ENCODE peak calls at places on chromosomes 13 and 19, in four cellular contexts. W is left lung, L is AG09319, J is fibroblast of pulmonary artery. U is an unnamed sample.

GRCh38 chr19:12792048-12792852 is 964 bp downstream of the JUNB start:
- DNase-seq in L (no peak), J (peak; percentile 60), W (peak; percentile 95), U (peak; percentile 62)

GRCh38 chr19:38043649-38044144 is 136.7 kb downstream of the SIPA1L3 start:
- DNase-seq in W (no peak), L (no peak), J (no peak), U (no peak)

GRCh38 chr19:18796239-18796638 is 5.1 kb upstream of the COMP start:
- DNase-seq in J (no peak), W (no peak), L (no peak), U (no peak)

GRCh38 chr19:50567052-50567841 is 988 bp downstream of the LRRC4B start:
- DNase-seq in W (peak; percentile 34), J (no peak), L (no peak), U (peak; percentile 20)

GRCh38 chr13:23679214-23679613 is 109.0 kb downstream of the TNFRSF19 start:
- DNase-seq in W (no peak), J (peak; percentile 77), L (peak; percentile 36), U (no peak)

GRCh38 chr19:33124207-33125098 is 7.5 kb upstream of the WDR88 start:
- DNase-seq in W (peak; percentile 15), L (no peak), J (no peak), U (no peak)

GRCh38 chr19:18294467-18294864 is 13.0 kb upstream of the JUND start:
- DNase-seq in J (no peak), L (no peak), W (peak; percentile 83), U (no peak)

GRCh38 chr13:74444877-74445479 is 310.8 kb upstream of the KLF12 start:
- DNase-seq in L (no peak), W (no peak), J (no peak), U (no peak)

GRCh38 chr13:84645196-84646071 is 763.2 kb upstream of the SLITRK1 start:
- DNase-seq in W (no peak), J (peak; percentile 37), L (peak; percentile 34), U (no peak)

GRCh38 chr13:71524245-71525002 is 342.6 kb downstream of the DACH1 start:
- DNase-seq in L (no peak), J (no peak), W (no peak), U (no peak)

GRCh38 chr19:43596842-43597461 is 557 bp downstream of the ZNF576 start:
- DNase-seq in L (no peak), W (no peak), J (no peak), U (no peak)

GRCh38 chr19:40165362-40165937 is 25.8 kb upstream of the MAP3K10 start:
- DNase-seq in J (peak; percentile 49), L (no peak), W (peak; percentile 81), U (peak; percentile 82)

GRCh38 chr19:4009990-4010807 is 2.7 kb downstream of the PIAS4 start:
- DNase-seq in L (no peak), W (no peak), J (no peak), U (no peak)

GRCh38 chr13:83975668-83976165 is 93.4 kb upstream of the SLITRK1 start:
- DNase-seq in W (no peak), J (no peak), L (no peak), U (no peak)

GRCh38 chr19:8396563-8397203 is 6.5 kb downstream of the RAB11B start:
- DNase-seq in W (peak; percentile 88), J (peak; percentile 69), L (no peak), U (peak; percentile 85)

GRCh38 chr13:57045816-57046691 is 94.7 kb upstream of the PRR20A start:
- DNase-seq in W (no peak), L (no peak), J (peak; percentile 50), U (no peak)

GRCh38 chr19:12779162-12779993 is 4.0 kb upstream of the HOOK2 start:
- DNase-seq in J (peak; percentile 95), L (peak; percentile 49), W (no peak), U (no peak)

GRCh38 chr19:14363203-14364097 is 17.8 kb upstream of the ADGRE5 start:
- DNase-seq in L (no peak), J (peak; percentile 93), W (peak; percentile 93), U (no peak)

GRCh38 chr19:17526922-17527321 is 15.5 kb downstream of the PGLS start:
- DNase-seq in J (no peak), W (no peak), L (no peak), U (peak; percentile 79)

GRCh38 chr19:11673608-11674041 is 65.1 kb downstream of the ZNF823 start:
- DNase-seq in W (no peak), L (no peak), J (peak; percentile 75), U (peak; percentile 42)

GRCh38 chr13:51823351-51823750 is 19.4 kb upstream of the DHRS12 start:
- DNase-seq in L (no peak), W (no peak), J (no peak), U (no peak)

GRCh38 chr19:1101337-1101698 is 2.5 kb upstream of the GPX4 start:
- DNase-seq in J (no peak), L (no peak), W (no peak), U (no peak)

GRCh38 chr19:58559275-58560006 is 1.0 kb upstream of the UBE2M start:
- DNase-seq in J (peak; percentile 92), W (peak; percentile 95), L (peak; percentile 82), U (peak; percentile 91)

GRCh38 chr13:113860051-113860471 is 3.8 kb downstream of the GAS6 start:
- DNase-seq in J (no peak), W (no peak), L (no peak), U (no peak)

DNA sequence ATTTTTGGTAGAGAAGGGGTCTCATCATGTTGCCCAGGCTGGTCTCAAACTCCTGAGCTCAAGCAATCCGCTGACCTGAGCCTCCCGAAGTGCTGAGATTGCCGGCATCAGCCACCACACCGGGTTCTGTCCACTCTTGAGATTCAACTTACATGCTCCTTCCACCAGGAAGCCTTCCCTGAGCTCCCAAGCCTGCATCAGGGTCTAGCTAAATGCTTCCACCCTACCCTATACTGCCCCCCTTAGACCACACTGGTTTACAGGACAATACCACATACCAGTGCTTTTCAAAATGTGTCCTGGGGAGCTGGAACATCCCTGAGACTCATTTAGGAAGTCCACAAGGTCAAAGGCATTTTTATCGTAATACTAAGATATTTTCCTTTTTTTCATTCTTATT is 15.1 kb upstream of the CACNG8 start:
- DNase-seq in L (no peak), J (peak; percentile 36), W (peak; percentile 9), U (no peak)
- TF ChIP-seq CTCF in L (no peak), J (peak; percentile 36), W (no peak), U (no peak)

DNA sequence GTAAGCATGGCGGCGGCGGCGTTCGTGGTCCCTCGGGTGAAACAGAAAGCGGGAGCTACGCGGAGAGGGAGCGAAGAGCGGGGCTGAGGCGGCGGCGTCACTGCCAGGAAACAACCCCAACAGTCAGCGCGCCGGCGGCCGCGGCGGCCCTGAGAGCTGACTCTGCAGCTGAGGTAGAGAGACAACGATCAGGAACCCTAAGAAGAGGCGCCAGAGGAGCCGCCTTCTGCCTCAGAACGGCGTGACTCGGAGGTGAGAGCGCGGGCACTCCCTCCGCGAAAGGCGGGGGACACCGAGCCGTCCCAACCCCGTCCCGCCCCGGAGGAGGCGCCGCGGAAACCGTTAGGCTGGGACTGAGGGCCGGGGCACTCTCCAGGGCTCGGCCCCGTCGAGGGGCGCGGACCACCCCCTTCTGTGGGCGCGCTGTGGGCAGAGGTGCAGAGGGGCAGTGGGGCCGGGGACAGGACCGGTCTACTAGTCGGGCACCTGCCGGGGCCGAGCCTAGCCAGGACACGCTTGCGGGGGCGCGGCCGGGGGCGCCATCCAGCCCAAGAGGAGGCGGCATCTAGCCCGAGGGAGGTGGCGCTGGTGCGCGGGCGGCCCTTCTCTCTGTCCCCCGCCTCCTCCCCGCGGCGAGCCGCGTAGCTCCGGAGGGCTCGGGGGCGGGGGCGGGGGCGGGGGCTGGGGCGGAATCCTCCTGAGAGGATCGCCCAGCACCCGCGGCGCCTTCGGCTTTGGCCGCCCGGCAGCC is 389 bp downstream of the FNDC3A start:
- DNase-seq in J (peak; percentile 81), W (peak; percentile 96), L (peak; percentile 44), U (peak; percentile 95)
- TF ChIP-seq CTCF in J (no peak), W (no peak), L (no peak), U (no peak)

GRCh38 chr19:53424968-53425597 is 6.7 kb upstream of the ZNF761 start:
- DNase-seq in J (peak; percentile 82), L (peak; percentile 19), W (peak; percentile 76), U (peak; percentile 45)
- TF ChIP-seq CTCF in J (peak; percentile 86), L (peak; percentile 73), W (peak; percentile 79), U (peak; percentile 48)

GRCh38 chr19:45092747-45093678 is at the start of gene PPP1R37:
- DNase-seq in J (peak; percentile 99), W (peak; percentile 96), L (peak; percentile 91), U (peak; percentile 96)
- TF ChIP-seq CTCF in J (no peak), W (peak; percentile 32), L (no peak), U (no peak)

GRCh38 chr13:66200555-66200954 is 1029.6 kb downstream of the PCDH9 start:
- DNase-seq in L (no peak), J (peak; percentile 20), W (no peak), U (no peak)
- TF ChIP-seq CTCF in L (no peak), J (peak; percentile 8), W (no peak), U (no peak)

GRCh38 chr13:50170447-50171037 is 155.3 kb downstream of the KCNRG start:
- DNase-seq in W (no peak), L (no peak), J (peak; percentile 59), U (no peak)
- TF ChIP-seq CTCF in W (peak; percentile 47), L (peak; percentile 37), J (peak; percentile 50), U (no peak)

U was measured in GM20000.